ENCODE peak calls at places on chromosomes 16 and 17, in six cellular contexts. One of them, this sample, is unnamed.

GRCh38 chr17:60577147-60577925 is 22.7 kb upstream of the PPM1D start:
- DNase-seq in ascending aorta: peak; percentile 71
- DNase-seq in effector CD4-positive, alpha-beta T cell: no peak
- DNase-seq in spleen: no peak
- DNase-seq in brain microvascular endothelial cell: peak; percentile 42
- DNase-seq in NCI-H446: no peak
- DNase-seq in this sample: no peak

GRCh38 chr16:72172105-72173034 is at the start of gene PMFBP1:
- DNase-seq in effector CD4-positive, alpha-beta T cell: no peak
- DNase-seq in spleen: no peak
- DNase-seq in NCI-H446: no peak
- DNase-seq in brain microvascular endothelial cell: peak; percentile 99
- DNase-seq in ascending aorta: peak; percentile 67
- DNase-seq in this sample: no peak

GRCh38 chr16:66095676-66096075 is 270.8 kb upstream of the CDH5 start:
- DNase-seq in ascending aorta: no peak
- DNase-seq in brain microvascular endothelial cell: no peak
- DNase-seq in spleen: no peak
- DNase-seq in NCI-H446: no peak
- DNase-seq in effector CD4-positive, alpha-beta T cell: no peak
- DNase-seq in this sample: no peak

GRCh38 chr17:73663614-73664013 is 19.4 kb upstream of the SDK2 start:
- DNase-seq in ascending aorta: no peak
- DNase-seq in NCI-H446: no peak
- DNase-seq in brain microvascular endothelial cell: no peak
- DNase-seq in effector CD4-positive, alpha-beta T cell: no peak
- DNase-seq in spleen: no peak
- DNase-seq in this sample: no peak

GRCh38 chr17:33210240-33210639 is 82.9 kb downstream of the ASIC2 start:
- DNase-seq in ascending aorta: no peak
- DNase-seq in brain microvascular endothelial cell: no peak
- DNase-seq in spleen: no peak
- DNase-seq in NCI-H446: no peak
- DNase-seq in effector CD4-positive, alpha-beta T cell: no peak
- DNase-seq in this sample: no peak

GRCh38 chr17:34499576-34499975 is 79.8 kb upstream of the TMEM132E start:
- DNase-seq in spleen: no peak
- DNase-seq in NCI-H446: no peak
- DNase-seq in effector CD4-positive, alpha-beta T cell: no peak
- DNase-seq in ascending aorta: no peak
- DNase-seq in brain microvascular endothelial cell: peak; percentile 9
- DNase-seq in this sample: no peak

GRCh38 chr17:82317394-82318168 is at the start of gene CD7:
- DNase-seq in ascending aorta: no peak
- DNase-seq in brain microvascular endothelial cell: no peak
- DNase-seq in spleen: peak; percentile 87
- DNase-seq in effector CD4-positive, alpha-beta T cell: peak; percentile 52
- DNase-seq in NCI-H446: no peak
- DNase-seq in this sample: no peak

GRCh38 chr16:19542138-19542821 is 13.2 kb upstream of the VPS35L start:
- DNase-seq in ascending aorta: no peak
- DNase-seq in spleen: no peak
- DNase-seq in brain microvascular endothelial cell: no peak
- DNase-seq in NCI-H446: no peak
- DNase-seq in effector CD4-positive, alpha-beta T cell: no peak
- DNase-seq in this sample: peak; percentile 5

GRCh38 chr17:49922095-49922494 is 46.9 kb upstream of the DLX4 start:
- DNase-seq in spleen: no peak
- DNase-seq in effector CD4-positive, alpha-beta T cell: no peak
- DNase-seq in brain microvascular endothelial cell: no peak
- DNase-seq in NCI-H446: no peak
- DNase-seq in ascending aorta: no peak
- DNase-seq in this sample: no peak

GRCh38 chr17:75602644-75603043 is 15.0 kb downstream of the MYO15B start:
- DNase-seq in effector CD4-positive, alpha-beta T cell: no peak
- DNase-seq in spleen: no peak
- DNase-seq in brain microvascular endothelial cell: no peak
- DNase-seq in NCI-H446: no peak
- DNase-seq in ascending aorta: no peak
- DNase-seq in this sample: no peak

GRCh38 chr16:54062361-54063346 is 223.9 kb downstream of the IRX3 start:
- DNase-seq in effector CD4-positive, alpha-beta T cell: no peak
- DNase-seq in NCI-H446: no peak
- DNase-seq in ascending aorta: no peak
- DNase-seq in spleen: no peak
- DNase-seq in brain microvascular endothelial cell: no peak
- DNase-seq in this sample: no peak

GRCh38 chr17:51805765-51806164 is 352.7 kb downstream of the CA10 start:
- DNase-seq in NCI-H446: no peak
- DNase-seq in brain microvascular endothelial cell: no peak
- DNase-seq in effector CD4-positive, alpha-beta T cell: no peak
- DNase-seq in ascending aorta: no peak
- DNase-seq in spleen: no peak
- DNase-seq in this sample: no peak

GRCh38 chr16:81005644-81006471 is 827 bp downstream of the CMC2 start:
- DNase-seq in brain microvascular endothelial cell: no peak
- DNase-seq in ascending aorta: no peak
- DNase-seq in NCI-H446: no peak
- DNase-seq in effector CD4-positive, alpha-beta T cell: no peak
- DNase-seq in spleen: peak; percentile 80
- DNase-seq in this sample: peak; percentile 0

GRCh38 chr17:6261496-6261895 is 173.4 kb downstream of the AIPL1 start:
- DNase-seq in spleen: no peak
- DNase-seq in effector CD4-positive, alpha-beta T cell: no peak
- DNase-seq in NCI-H446: no peak
- DNase-seq in ascending aorta: no peak
- DNase-seq in brain microvascular endothelial cell: no peak
- DNase-seq in this sample: no peak

GRCh38 chr16:83899272-83899897 is 470 bp downstream of the MLYCD start:
- DNase-seq in spleen: peak; percentile 90
- DNase-seq in NCI-H446: no peak
- DNase-seq in ascending aorta: peak; percentile 74
- DNase-seq in brain microvascular endothelial cell: peak; percentile 41
- DNase-seq in effector CD4-positive, alpha-beta T cell: peak; percentile 18
- DNase-seq in this sample: no peak

GRCh38 chr17:36938566-36939058 is 1.3 kb downstream of the LHX1 start:
- DNase-seq in spleen: no peak
- DNase-seq in effector CD4-positive, alpha-beta T cell: no peak
- DNase-seq in brain microvascular endothelial cell: no peak
- DNase-seq in NCI-H446: no peak
- DNase-seq in ascending aorta: peak; percentile 48
- DNase-seq in this sample: no peak

GRCh38 chr16:78075800-78076199 is 23.7 kb upstream of the WWOX start:
- DNase-seq in brain microvascular endothelial cell: no peak
- DNase-seq in NCI-H446: no peak
- DNase-seq in spleen: no peak
- DNase-seq in ascending aorta: no peak
- DNase-seq in effector CD4-positive, alpha-beta T cell: no peak
- DNase-seq in this sample: no peak

GRCh38 chr17:76368545-76368944 is 14.8 kb upstream of the PRPSAP1 start:
- DNase-seq in ascending aorta: no peak
- DNase-seq in NCI-H446: no peak
- DNase-seq in spleen: no peak
- DNase-seq in effector CD4-positive, alpha-beta T cell: no peak
- DNase-seq in brain microvascular endothelial cell: peak; percentile 65
- DNase-seq in this sample: no peak

GRCh38 chr16:82782715-82783251 is 156.0 kb downstream of the CDH13 start:
- DNase-seq in ascending aorta: no peak
- DNase-seq in NCI-H446: no peak
- DNase-seq in effector CD4-positive, alpha-beta T cell: no peak
- DNase-seq in brain microvascular endothelial cell: no peak
- DNase-seq in spleen: no peak
- DNase-seq in this sample: no peak

GRCh38 chr16:30340621-30341020 is 14.5 kb downstream of the CD2BP2 start:
- DNase-seq in spleen: no peak
- DNase-seq in effector CD4-positive, alpha-beta T cell: no peak
- DNase-seq in brain microvascular endothelial cell: no peak
- DNase-seq in NCI-H446: no peak
- DNase-seq in ascending aorta: peak; percentile 56
- DNase-seq in this sample: no peak

This sample was measured in NCI-H1694.